ENCODE peak calls at places on chromosomes 7 and 10, in nine cellular contexts. M is astrocyte, E is posterior cingulate gyrus, Q is C1 segment of cervical spinal cord, Y is kidney glomerular epithelial cell, D is NCI-H1436, B is suprapubic skin, H is SJSA1, W is stomach. X is an unnamed sample.
A peak's percentile ranks its signal among the peaks of the same experiment; 100 is the strongest.

GRCh38 chr7:7099584-7100014 is 82.7 kb upstream of the C1GALT1 start:
- DNase-seq in M (peak; percentile 91), E (peak; percentile 72), Q (no peak), Y (peak; percentile 98), D (peak; percentile 19), B (peak; percentile 85), H (peak; percentile 95), W (peak; percentile 76), X (peak; percentile 95)

GRCh38 chr10:66167816-66168215 is 758.0 kb upstream of the LRRTM3 start:
- DNase-seq in M (no peak), E (no peak), Q (no peak), Y (peak; percentile 85), D (no peak), B (no peak), H (no peak), W (no peak), X (no peak)

GRCh38 chr10:75448166-75448565 is 16.7 kb downstream of the LRMDA start:
- DNase-seq in M (no peak), E (no peak), Q (no peak), Y (no peak), D (no peak), B (no peak), H (no peak), W (no peak), X (no peak)

GRCh38 chr7:123916240-123916724 is 8.8 kb upstream of the SPAM1 start:
- DNase-seq in M (peak; percentile 0), E (no peak), Q (no peak), Y (peak; percentile 75), D (peak; percentile 2), B (no peak), H (no peak), W (no peak), X (no peak)

GRCh38 chr7:17275749-17276671 is 22.4 kb upstream of the AHR start:
- DNase-seq in M (peak; percentile 98), E (no peak), Q (no peak), Y (peak; percentile 95), D (no peak), B (no peak), H (peak; percentile 52), W (no peak), X (no peak)

GRCh38 chr10:112265745-112266144 is 17.5 kb upstream of the TECTB start:
- DNase-seq in M (no peak), E (no peak), Q (no peak), Y (no peak), D (no peak), B (no peak), H (no peak), W (peak; percentile 78), X (no peak)

GRCh38 chr10:124921261-124921660 is 20.7 kb upstream of the ZRANB1 start:
- DNase-seq in M (no peak), E (no peak), Q (no peak), Y (no peak), D (no peak), B (no peak), H (no peak), W (no peak), X (no peak)

GRCh38 chr7:76020031-76020714 is 25.8 kb upstream of the TMEM120A start:
- DNase-seq in M (peak; percentile 6), E (peak; percentile 91), Q (no peak), Y (peak; percentile 14), D (peak; percentile 60), B (peak; percentile 84), H (peak; percentile 71), W (peak; percentile 82), X (no peak)

GRCh38 chr7:101558742-101559325 is 70.3 kb downstream of the MYL10 start:
- DNase-seq in M (no peak), E (peak; percentile 79), Q (no peak), Y (no peak), D (no peak), B (peak; percentile 60), H (no peak), W (no peak), X (no peak)

GRCh38 chr7:132842478-132842877 is 239.4 kb downstream of the CHCHD3 start:
- DNase-seq in M (no peak), E (no peak), Q (no peak), Y (no peak), D (no peak), B (no peak), H (no peak), W (no peak), X (no peak)

GRCh38 chr10:68938117-68938516 is 17.9 kb upstream of the DDX21 start:
- DNase-seq in M (no peak), E (no peak), Q (no peak), Y (no peak), D (no peak), B (no peak), H (no peak), W (peak; percentile 29), X (no peak)

GRCh38 chr10:8063935-8064334 is 9.4 kb downstream of the GATA3 start:
- DNase-seq in M (no peak), E (no peak), Q (no peak), Y (no peak), D (no peak), B (no peak), H (no peak), W (no peak), X (no peak)

GRCh38 chr10:12782537-12782936 is 219.0 kb downstream of the CCDC3 start:
- DNase-seq in M (no peak), E (no peak), Q (no peak), Y (no peak), D (no peak), B (no peak), H (peak; percentile 65), W (peak; percentile 47), X (peak; percentile 2)

GRCh38 chr10:71068811-71069411 is 143.5 kb upstream of the UNC5B start:
- DNase-seq in M (peak; percentile 15), E (no peak), Q (no peak), Y (peak; percentile 20), D (no peak), B (no peak), H (no peak), W (no peak), X (peak; percentile 10)

GRCh38 chr7:27346531-27347260 is 104.1 kb downstream of the EVX1 start:
- DNase-seq in M (peak; percentile 73), E (no peak), Q (no peak), Y (peak; percentile 77), D (no peak), B (no peak), H (peak; percentile 90), W (peak; percentile 29), X (no peak)

GRCh38 chr10:124472071-124472470 is 10.4 kb downstream of the LHPP start:
- DNase-seq in M (no peak), E (no peak), Q (no peak), Y (no peak), D (no peak), B (no peak), H (no peak), W (no peak), X (no peak)

GRCh38 chr10:102796407-102797176 is 40.6 kb downstream of the CYP17A1 start:
- DNase-seq in M (peak; percentile 37), E (peak; percentile 89), Q (no peak), Y (no peak), D (no peak), B (peak; percentile 94), H (peak; percentile 81), W (peak; percentile 79), X (no peak)

GRCh38 chr10:124152139-124152780 is 58.9 kb upstream of the CHST15 start:
- DNase-seq in M (peak; percentile 82), E (peak; percentile 80), Q (no peak), Y (peak; percentile 64), D (peak; percentile 65), B (no peak), H (peak; percentile 83), W (peak; percentile 55), X (no peak)

GRCh38 chr10:90675621-90676020 is 182.2 kb downstream of the HTR7 start:
- DNase-seq in M (peak; percentile 67), E (no peak), Q (no peak), Y (no peak), D (no peak), B (no peak), H (no peak), W (no peak), X (no peak)

GRCh38 chr7:156780724-156781455 is 112.1 kb downstream of the LMBR1 start:
- DNase-seq in M (no peak), E (no peak), Q (no peak), Y (no peak), D (no peak), B (no peak), H (no peak), W (no peak), X (no peak)

GRCh38 chr7:120273476-120273975 is 551 bp downstream of the KCND2 start:
- DNase-seq in M (peak; percentile 9), E (peak; percentile 92), Q (no peak), Y (no peak), D (peak; percentile 16), B (no peak), H (no peak), W (no peak), X (no peak)

GRCh38 chr7:133360201-133360600 is 107.3 kb downstream of the EXOC4 start:
- DNase-seq in M (no peak), E (no peak), Q (no peak), Y (no peak), D (no peak), B (no peak), H (no peak), W (no peak), X (no peak)